ENCODE peak calls at places on chromosomes 5 and 9, in four cellular contexts. W is NCI-H446, N is prostate gland, H is HFFc6. D is an unnamed sample.

GRCh38 chr9:134670851-134671281 is 29.3 kb downstream of the COL5A1 start:
- DNase-seq in W (no peak), N (no peak), H (no peak), D (no peak)

GRCh38 chr5:87007737-87008136 is 259.9 kb upstream of the RASA1 start:
- DNase-seq in W (no peak), N (no peak), H (no peak), D (no peak)

GRCh38 chr5:136132087-136132486 is 558 bp upstream of the SMAD5 start:
- DNase-seq in W (no peak), N (no peak), H (no peak), D (peak)

GRCh38 chr9:126849811-126850210 is 10.6 kb upstream of the ZBTB34 start:
- DNase-seq in W (no peak), N (no peak), H (no peak), D (no peak)

GRCh38 chr9:18926513-18926912 is 106.5 kb downstream of the SAXO1 start:
- DNase-seq in W (no peak), N (no peak), H (no peak), D (no peak)

GRCh38 chr5:125042243-125042887 is 295.9 kb upstream of the ZNF608 start:
- DNase-seq in W (no peak), N (no peak), H (no peak), D (no peak)

GRCh38 chr9:137199411-137200121 is 975 bp downstream of the TPRN start:
- DNase-seq in W (no peak), N (no peak), H (no peak), D (peak)

GRCh38 chr5:71384706-71385105 is 70.7 kb upstream of the BDP1 start:
- DNase-seq in W (no peak), N (no peak), H (no peak), D (no peak)

GRCh38 chr5:142405814-142406395 is 81.1 kb upstream of the SPRY4 start:
- DNase-seq in W (no peak), N (no peak), H (no peak), D (peak)

GRCh38 chr5:165209101-165209727 is 1703.8 kb downstream of the MAT2B start:
- DNase-seq in W (no peak), N (no peak), H (peak), D (peak)

GRCh38 chr5:77356740-77357139 is 135.4 kb downstream of the WDR41 start:
- DNase-seq in W (no peak), N (no peak), H (peak), D (no peak)

GRCh38 chr5:110105692-110106091 is 416.0 kb downstream of the MAN2A1 start:
- DNase-seq in W (no peak), N (peak), H (no peak), D (no peak)

GRCh38 chr9:16640649-16641048 is 229.8 kb downstream of the BNC2 start:
- DNase-seq in W (no peak), N (no peak), H (no peak), D (no peak)

GRCh38 chr9:136074706-136075105 is 20.4 kb downstream of the NACC2 start:
- DNase-seq in W (no peak), N (no peak), H (no peak), D (peak)

GRCh38 chr9:137201205-137201868 is 796 bp upstream of the TPRN start:
- DNase-seq in W (no peak), N (no peak), H (no peak), D (peak)

GRCh38 chr5:122435738-122436137 is 123.7 kb downstream of the SNCAIP start:
- DNase-seq in W (no peak), N (no peak), H (no peak), D (no peak)

GRCh38 chr9:19665146-19665863 is 123.5 kb downstream of the SLC24A2 start:
- DNase-seq in W (no peak), N (no peak), H (no peak), D (no peak)

GRCh38 chr9:26786571-26786970 is 106.0 kb downstream of the CAAP1 start:
- DNase-seq in W (no peak), N (no peak), H (no peak), D (no peak)

GRCh38 chr5:9557696-9558095 is 11.8 kb upstream of the SEMA5A start:
- DNase-seq in W (no peak), N (no peak), H (peak), D (no peak)

GRCh38 chr5:104081232-104081631 is 518.6 kb upstream of the NUDT12 start:
- DNase-seq in W (no peak), N (no peak), H (no peak), D (no peak)

GRCh38 chr5:41835625-41836024 is 34.6 kb downstream of the OXCT1 start:
- DNase-seq in W (no peak), N (peak), H (peak), D (no peak)

GRCh38 chr9:93906182-93906880 is 48.8 kb downstream of the BARX1 start:
- DNase-seq in W (no peak), N (no peak), H (no peak), D (peak)

GRCh38 chr5:99169309-99169708 is 240.5 kb upstream of the CHD1 start:
- DNase-seq in W (no peak), N (no peak), H (no peak), D (no peak)

GRCh38 chr5:4938941-4939546 is 201.1 kb upstream of the ADAMTS16 start:
- DNase-seq in W (no peak), N (no peak), H (no peak), D (no peak)

GRCh38 chr9:116877072-116877471 is 190.0 kb downstream of the TRIM32 start:
- DNase-seq in W (no peak), N (no peak), H (no peak), D (no peak)

GRCh38 chr9:18149457-18150011 is 324.4 kb upstream of the ADAMTSL1 start:
- DNase-seq in W (no peak), N (no peak), H (no peak), D (no peak)

GRCh38 chr9:98488578-98489312 is 220.0 kb downstream of the GABBR2 start:
- DNase-seq in W (no peak), N (no peak), H (peak), D (no peak)

GRCh38 chr5:38258319-38259061 is at the start of gene EGFLAM:
- DNase-seq in W (no peak), N (no peak), H (no peak), D (peak)

GRCh38 chr5:37966291-37966690 is 126.5 kb upstream of the GDNF start:
- DNase-seq in W (no peak), N (no peak), H (no peak), D (no peak)

GRCh38 chr9:18002718-18003438 is 424.0 kb downstream of the SH3GL2 start:
- DNase-seq in W (no peak), N (no peak), H (no peak), D (no peak)

D was measured in H7.